ENCODE peak calls at places on chromosomes 7 and 10, in seven cellular contexts. G is RWPE1; E is stimulated activated CD4-positive, alpha-beta T cell treated with anti-CD3 and anti-CD28 coated beads, Interleukin-4, amount 100 ng/mL, for 4 hours; Y is fibroblast of mammary gland; S is activated T-helper 1 cell treated with anti-CD3 and anti-CD28 coated beads, Interleukin-2, amount 50 U/mL, for 16 hours; R is NCI-H2081; K is hepatocyte. V is an unnamed sample.

GRCh38 chr10:83425306-83425705 is 714.0 kb upstream of the GHITM start:
- DNase-seq in G (no peak), E (no peak), Y (no peak), S (no peak), R (no peak), K (no peak), V (no peak)

GRCh38 chr7:35185908-35186731 is 67.8 kb downstream of the TBX20 start:
- DNase-seq in G (no peak), E (no peak), Y (no peak), S (no peak), R (peak), K (peak), V (peak)

GRCh38 chr10:116588995-116589394 is 1.8 kb upstream of the PNLIPRP1 start:
- DNase-seq in G (no peak), E (no peak), Y (no peak), S (no peak), R (no peak), K (no peak), V (no peak)

GRCh38 chr7:101936223-101936611 is 118.8 kb downstream of the CUX1 start:
- DNase-seq in G (no peak), E (no peak), Y (no peak), S (no peak), R (no peak), K (no peak), V (peak)

GRCh38 chr10:92760609-92761008 is 70.9 kb downstream of the HHEX start:
- DNase-seq in G (no peak), E (no peak), Y (peak), S (no peak), R (no peak), K (no peak), V (no peak)

GRCh38 chr10:86178401-86179142 is 188.0 kb downstream of the GRID1 start:
- DNase-seq in G (peak), E (no peak), Y (no peak), S (no peak), R (peak), K (peak), V (peak)

GRCh38 chr7:106515321-106515720 is 145.6 kb downstream of the CCDC71L start:
- DNase-seq in G (no peak), E (no peak), Y (peak), S (no peak), R (no peak), K (no peak), V (no peak)

GRCh38 chr10:101611506-101611905 is 23.4 kb downstream of the DPCD start:
- DNase-seq in G (no peak), E (no peak), Y (peak), S (no peak), R (no peak), K (no peak), V (no peak)

GRCh38 chr7:20783716-20784310 is 2.9 kb downstream of the SP8 start:
- DNase-seq in G (no peak), E (no peak), Y (peak), S (no peak), R (peak), K (peak), V (peak)

GRCh38 chr7:91212592-91212991 is 51.6 kb upstream of the FZD1 start:
- DNase-seq in G (no peak), E (no peak), Y (peak), S (no peak), R (no peak), K (no peak), V (no peak)

GRCh38 chr7:101947899-101948298 is 130.5 kb downstream of the CUX1 start:
- DNase-seq in G (no peak), E (no peak), Y (no peak), S (no peak), R (peak), K (peak), V (peak)

GRCh38 chr10:117365612-117366011 is 9.6 kb downstream of the PDZD8 start:
- DNase-seq in G (no peak), E (no peak), Y (no peak), S (no peak), R (peak), K (peak), V (no peak)

GRCh38 chr7:99752354-99752753 is 17.4 kb upstream of the CYP3A7 start:
- DNase-seq in G (no peak), E (no peak), Y (peak), S (no peak), R (no peak), K (peak), V (no peak)

GRCh38 chr7:23334482-23335056 is 35.4 kb downstream of the MALSU1 start:
- DNase-seq in G (peak), E (no peak), Y (peak), S (no peak), R (peak), K (peak), V (no peak)

GRCh38 chr10:112613620-112614019 is 166.6 kb downstream of the VTI1A start:
- DNase-seq in G (no peak), E (no peak), Y (no peak), S (no peak), R (no peak), K (no peak), V (no peak)

GRCh38 chr10:35924726-35925125 is 282.6 kb upstream of the FZD8 start:
- DNase-seq in G (no peak), E (no peak), Y (no peak), S (no peak), R (peak), K (no peak), V (peak)

GRCh38 chr10:117920956-117921355 is 125.8 kb downstream of the RAB11FIP2 start:
- DNase-seq in G (no peak), E (no peak), Y (no peak), S (no peak), R (no peak), K (no peak), V (no peak)

GRCh38 chr7:49433794-49434193 is 339.6 kb upstream of the VWC2 start:
- DNase-seq in G (no peak), E (no peak), Y (no peak), S (no peak), R (no peak), K (no peak), V (no peak)

GRCh38 chr10:64733980-64734379 is 1212.8 kb downstream of the REEP3 start:
- DNase-seq in G (peak), E (no peak), Y (no peak), S (no peak), R (peak), K (peak), V (peak)

GRCh38 chr10:5595591-5596590 is 70.5 kb downstream of the ASB13 start:
- DNase-seq in G (peak), E (no peak), Y (peak), S (no peak), R (no peak), K (no peak), V (peak)

GRCh38 chr7:87479951-87480350 is 4.5 kb upstream of the ABCB4 start:
- DNase-seq in G (no peak), E (no peak), Y (no peak), S (no peak), R (no peak), K (no peak), V (no peak)

GRCh38 chr7:36076073-36076472 is 77.0 kb upstream of the EEPD1 start:
- DNase-seq in G (no peak), E (no peak), Y (no peak), S (no peak), R (peak), K (no peak), V (no peak)

GRCh38 chr7:2814682-2815522 is 29.2 kb downstream of the GNA12 start:
- DNase-seq in G (no peak), E (no peak), Y (peak), S (no peak), R (no peak), K (peak), V (peak)

GRCh38 chr10:53598914-53599313 is 826.3 kb upstream of the MBL2 start:
- DNase-seq in G (peak), E (no peak), Y (no peak), S (no peak), R (no peak), K (no peak), V (peak)

GRCh38 chr10:102243304-102243703 is 2.0 kb upstream of the PITX3 start:
- DNase-seq in G (peak), E (no peak), Y (peak), S (no peak), R (no peak), K (no peak), V (no peak)

GRCh38 chr7:100837099-100837836 is 9.9 kb upstream of the EPHB4 start:
- DNase-seq in G (peak), E (peak), Y (peak), S (peak), R (peak), K (peak), V (peak)

V was measured in mesendoderm.